ENCODE peak calls at places on chromosome 10, in ten cellular contexts. One of them, this sample, is unnamed.

GRCh38 chr10:71126432-71126831 is 85.9 kb upstream of the UNC5B start:
- DNase-seq in heart right ventricle: no peak
- DNase-seq in PC-9: no peak
- DNase-seq in adrenal gland: peak
- DNase-seq in IMR-90: no peak
- DNase-seq in choroid plexus epithelial cell: no peak
- DNase-seq in NB4: no peak
- DNase-seq in GM06990: no peak
- DNase-seq in foreskin fibroblast: no peak
- DNase-seq in Peyer's patch: no peak
- DNase-seq in this sample: no peak

GRCh38 chr10:74097776-74098175 is 52.9 kb downstream of the AP3M1 start:
- DNase-seq in NB4: no peak
- DNase-seq in GM06990: no peak
- DNase-seq in heart right ventricle: no peak
- DNase-seq in adrenal gland: no peak
- DNase-seq in IMR-90: peak
- DNase-seq in choroid plexus epithelial cell: no peak
- DNase-seq in foreskin fibroblast: no peak
- DNase-seq in Peyer's patch: no peak
- DNase-seq in PC-9: no peak
- DNase-seq in this sample: no peak

GRCh38 chr10:18647151-18647550 is 4.2 kb downstream of the NSUN6 start:
- DNase-seq in adrenal gland: no peak
- DNase-seq in Peyer's patch: no peak
- DNase-seq in heart right ventricle: no peak
- DNase-seq in choroid plexus epithelial cell: no peak
- DNase-seq in foreskin fibroblast: no peak
- DNase-seq in IMR-90: no peak
- DNase-seq in GM06990: no peak
- DNase-seq in PC-9: no peak
- DNase-seq in NB4: no peak
- DNase-seq in this sample: no peak

GRCh38 chr10:66695046-66695445 is 230.8 kb upstream of the LRRTM3 start:
- DNase-seq in PC-9: no peak
- DNase-seq in GM06990: no peak
- DNase-seq in IMR-90: no peak
- DNase-seq in adrenal gland: no peak
- DNase-seq in Peyer's patch: no peak
- DNase-seq in heart right ventricle: no peak
- DNase-seq in NB4: no peak
- DNase-seq in choroid plexus epithelial cell: no peak
- DNase-seq in foreskin fibroblast: no peak
- DNase-seq in this sample: no peak

GRCh38 chr10:54130394-54130793 is 670.6 kb downstream of the PCDH15 start:
- DNase-seq in PC-9: no peak
- DNase-seq in GM06990: no peak
- DNase-seq in NB4: no peak
- DNase-seq in choroid plexus epithelial cell: no peak
- DNase-seq in heart right ventricle: no peak
- DNase-seq in adrenal gland: no peak
- DNase-seq in IMR-90: no peak
- DNase-seq in Peyer's patch: no peak
- DNase-seq in foreskin fibroblast: no peak
- DNase-seq in this sample: no peak

GRCh38 chr10:76675561-76675950 is 962.1 kb downstream of the KCNMA1 start:
- DNase-seq in GM06990: no peak
- DNase-seq in adrenal gland: no peak
- DNase-seq in Peyer's patch: no peak
- DNase-seq in foreskin fibroblast: no peak
- DNase-seq in choroid plexus epithelial cell: no peak
- DNase-seq in heart right ventricle: no peak
- DNase-seq in IMR-90: no peak
- DNase-seq in PC-9: no peak
- DNase-seq in NB4: no peak
- DNase-seq in this sample: no peak

GRCh38 chr10:124517931-124518330 is 56.3 kb downstream of the LHPP start:
- DNase-seq in GM06990: no peak
- DNase-seq in adrenal gland: no peak
- DNase-seq in IMR-90: no peak
- DNase-seq in NB4: no peak
- DNase-seq in PC-9: no peak
- DNase-seq in Peyer's patch: no peak
- DNase-seq in choroid plexus epithelial cell: no peak
- DNase-seq in heart right ventricle: no peak
- DNase-seq in foreskin fibroblast: no peak
- DNase-seq in this sample: peak

GRCh38 chr10:4825868-4826787 is at the start of gene AKR1E2:
- DNase-seq in PC-9: no peak
- DNase-seq in foreskin fibroblast: peak
- DNase-seq in GM06990: no peak
- DNase-seq in NB4: peak
- DNase-seq in IMR-90: peak
- DNase-seq in adrenal gland: peak
- DNase-seq in choroid plexus epithelial cell: peak
- DNase-seq in Peyer's patch: peak
- DNase-seq in heart right ventricle: peak
- DNase-seq in this sample: peak

GRCh38 chr10:28432210-28432676 is 100.7 kb upstream of the WAC start:
- DNase-seq in choroid plexus epithelial cell: peak
- DNase-seq in adrenal gland: peak
- DNase-seq in NB4: peak
- DNase-seq in Peyer's patch: peak
- DNase-seq in GM06990: no peak
- DNase-seq in heart right ventricle: peak
- DNase-seq in IMR-90: peak
- DNase-seq in PC-9: peak
- DNase-seq in foreskin fibroblast: peak
- DNase-seq in this sample: no peak

GRCh38 chr10:69716711-69717560 is 84.8 kb upstream of the COL13A1 start:
- DNase-seq in IMR-90: peak
- DNase-seq in heart right ventricle: no peak
- DNase-seq in Peyer's patch: no peak
- DNase-seq in NB4: peak
- DNase-seq in choroid plexus epithelial cell: peak
- DNase-seq in GM06990: no peak
- DNase-seq in PC-9: no peak
- DNase-seq in adrenal gland: peak
- DNase-seq in foreskin fibroblast: no peak
- DNase-seq in this sample: no peak

GRCh38 chr10:103548581-103549348 is 55.3 kb downstream of the NEURL1 start:
- DNase-seq in heart right ventricle: no peak
- DNase-seq in Peyer's patch: no peak
- DNase-seq in foreskin fibroblast: no peak
- DNase-seq in adrenal gland: peak
- DNase-seq in NB4: no peak
- DNase-seq in GM06990: no peak
- DNase-seq in IMR-90: no peak
- DNase-seq in choroid plexus epithelial cell: no peak
- DNase-seq in PC-9: no peak
- DNase-seq in this sample: no peak

GRCh38 chr10:33715303-33715702 is 380.8 kb upstream of the NRP1 start:
- DNase-seq in heart right ventricle: peak
- DNase-seq in NB4: no peak
- DNase-seq in Peyer's patch: no peak
- DNase-seq in IMR-90: no peak
- DNase-seq in foreskin fibroblast: no peak
- DNase-seq in choroid plexus epithelial cell: no peak
- DNase-seq in PC-9: no peak
- DNase-seq in GM06990: peak
- DNase-seq in adrenal gland: peak
- DNase-seq in this sample: no peak

GRCh38 chr10:69406302-69406811 is 10.4 kb downstream of the TACR2 start:
- DNase-seq in foreskin fibroblast: no peak
- DNase-seq in adrenal gland: peak
- DNase-seq in IMR-90: no peak
- DNase-seq in Peyer's patch: no peak
- DNase-seq in heart right ventricle: peak
- DNase-seq in PC-9: no peak
- DNase-seq in choroid plexus epithelial cell: peak
- DNase-seq in NB4: no peak
- DNase-seq in GM06990: no peak
- DNase-seq in this sample: no peak

GRCh38 chr10:125472037-125472607 is 210.8 kb downstream of the TEX36 start:
- DNase-seq in GM06990: no peak
- DNase-seq in IMR-90: no peak
- DNase-seq in heart right ventricle: no peak
- DNase-seq in PC-9: peak
- DNase-seq in NB4: no peak
- DNase-seq in Peyer's patch: no peak
- DNase-seq in choroid plexus epithelial cell: no peak
- DNase-seq in adrenal gland: no peak
- DNase-seq in foreskin fibroblast: no peak
- DNase-seq in this sample: no peak

GRCh38 chr10:73076361-73077183 is 20.1 kb downstream of the P4HA1 start:
- DNase-seq in Peyer's patch: no peak
- DNase-seq in NB4: peak
- DNase-seq in GM06990: no peak
- DNase-seq in PC-9: no peak
- DNase-seq in heart right ventricle: no peak
- DNase-seq in foreskin fibroblast: peak
- DNase-seq in IMR-90: peak
- DNase-seq in choroid plexus epithelial cell: peak
- DNase-seq in adrenal gland: peak
- DNase-seq in this sample: no peak
- H3K4me3 ChIP-seq in Peyer's patch: no peak
- H3K4me3 ChIP-seq in NB4: no peak
- H3K4me3 ChIP-seq in GM06990: peak
- H3K4me3 ChIP-seq in PC-9: no peak
- H3K4me3 ChIP-seq in heart right ventricle: peak
- H3K4me3 ChIP-seq in foreskin fibroblast: peak
- H3K4me3 ChIP-seq in IMR-90: no peak
- H3K4me3 ChIP-seq in choroid plexus epithelial cell: peak
- H3K4me3 ChIP-seq in adrenal gland: no peak
- H3K4me3 ChIP-seq in this sample: no peak

DNA sequence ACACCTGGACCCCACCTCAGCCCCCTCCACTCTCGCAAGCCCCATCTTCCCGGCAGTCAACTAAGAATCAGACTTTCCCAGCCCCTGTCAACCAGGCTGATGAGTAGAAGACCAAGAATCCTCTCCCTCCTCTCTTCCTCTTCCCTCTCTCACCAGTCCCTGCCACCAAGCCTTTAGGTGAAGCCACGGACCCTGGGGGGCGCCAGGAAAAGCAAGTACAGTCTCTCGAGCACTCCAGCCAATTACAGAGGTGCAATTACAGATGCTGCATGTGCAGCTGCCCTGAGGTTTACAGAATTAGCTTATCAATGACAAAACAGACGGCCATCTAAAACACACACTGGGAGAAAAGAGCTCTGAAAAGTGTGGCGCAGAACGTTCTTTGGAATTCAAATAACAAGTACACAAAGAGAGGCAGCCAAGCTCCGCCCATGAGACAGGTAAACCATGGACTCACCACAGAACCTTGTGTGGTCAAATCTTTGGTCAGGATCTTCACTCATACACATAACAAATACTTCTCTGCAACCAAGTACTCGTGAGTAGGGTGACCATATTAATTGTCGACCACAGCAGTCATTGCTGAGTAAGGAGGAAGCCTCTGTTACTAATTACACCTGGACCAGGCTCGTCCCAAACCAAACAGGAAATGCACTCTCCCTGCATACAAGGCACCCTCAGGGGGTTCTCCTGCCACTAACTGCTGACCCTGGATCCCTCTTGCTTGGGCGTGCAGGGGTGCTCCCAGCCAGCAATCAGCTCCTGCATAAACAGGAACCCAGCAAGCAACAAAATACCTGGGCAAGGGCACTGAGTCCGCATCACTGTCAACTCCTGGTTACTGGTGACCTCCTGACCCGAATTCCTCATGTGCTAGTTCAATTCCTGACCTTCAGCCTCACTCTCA is 189.2 kb downstream of the FAM107B start:
- DNase-seq in PC-9: no peak
- DNase-seq in adrenal gland: no peak
- DNase-seq in foreskin fibroblast: no peak
- DNase-seq in heart right ventricle: no peak
- DNase-seq in Peyer's patch: no peak
- DNase-seq in IMR-90: no peak
- DNase-seq in NB4: no peak
- DNase-seq in choroid plexus epithelial cell: no peak
- DNase-seq in GM06990: no peak
- DNase-seq in this sample: no peak
- H3K4me3 ChIP-seq in PC-9: no peak
- H3K4me3 ChIP-seq in adrenal gland: no peak
- H3K4me3 ChIP-seq in foreskin fibroblast: no peak
- H3K4me3 ChIP-seq in heart right ventricle: no peak
- H3K4me3 ChIP-seq in Peyer's patch: no peak
- H3K4me3 ChIP-seq in IMR-90: no peak
- H3K4me3 ChIP-seq in NB4: no peak
- H3K4me3 ChIP-seq in choroid plexus epithelial cell: no peak
- H3K4me3 ChIP-seq in GM06990: no peak
- H3K4me3 ChIP-seq in this sample: no peak

DNA sequence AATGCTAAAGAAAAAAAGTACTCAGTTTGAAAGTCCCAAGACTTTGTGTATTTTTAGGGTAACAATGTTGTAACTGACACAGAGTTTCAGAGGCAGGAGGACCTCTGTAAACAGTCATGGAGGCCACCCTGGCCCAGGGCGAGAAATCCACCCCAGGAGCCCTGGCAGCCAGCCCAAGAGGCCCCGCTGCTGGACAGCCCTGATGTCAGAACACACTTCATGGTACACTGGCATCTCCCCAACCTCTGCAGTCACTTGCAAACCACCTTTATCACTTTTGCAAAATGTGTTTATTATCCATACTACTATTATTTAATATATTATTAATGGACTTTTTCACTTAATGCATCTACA is 30.2 kb downstream of the C10orf143 start:
- DNase-seq in choroid plexus epithelial cell: peak
- DNase-seq in GM06990: no peak
- DNase-seq in heart right ventricle: no peak
- DNase-seq in adrenal gland: no peak
- DNase-seq in Peyer's patch: no peak
- DNase-seq in foreskin fibroblast: no peak
- DNase-seq in PC-9: no peak
- DNase-seq in IMR-90: no peak
- DNase-seq in NB4: no peak
- DNase-seq in this sample: no peak
- H3K4me3 ChIP-seq in choroid plexus epithelial cell: no peak
- H3K4me3 ChIP-seq in GM06990: no peak
- H3K4me3 ChIP-seq in heart right ventricle: no peak
- H3K4me3 ChIP-seq in adrenal gland: no peak
- H3K4me3 ChIP-seq in Peyer's patch: no peak
- H3K4me3 ChIP-seq in foreskin fibroblast: no peak
- H3K4me3 ChIP-seq in PC-9: no peak
- H3K4me3 ChIP-seq in IMR-90: no peak
- H3K4me3 ChIP-seq in NB4: no peak
- H3K4me3 ChIP-seq in this sample: no peak

DNA sequence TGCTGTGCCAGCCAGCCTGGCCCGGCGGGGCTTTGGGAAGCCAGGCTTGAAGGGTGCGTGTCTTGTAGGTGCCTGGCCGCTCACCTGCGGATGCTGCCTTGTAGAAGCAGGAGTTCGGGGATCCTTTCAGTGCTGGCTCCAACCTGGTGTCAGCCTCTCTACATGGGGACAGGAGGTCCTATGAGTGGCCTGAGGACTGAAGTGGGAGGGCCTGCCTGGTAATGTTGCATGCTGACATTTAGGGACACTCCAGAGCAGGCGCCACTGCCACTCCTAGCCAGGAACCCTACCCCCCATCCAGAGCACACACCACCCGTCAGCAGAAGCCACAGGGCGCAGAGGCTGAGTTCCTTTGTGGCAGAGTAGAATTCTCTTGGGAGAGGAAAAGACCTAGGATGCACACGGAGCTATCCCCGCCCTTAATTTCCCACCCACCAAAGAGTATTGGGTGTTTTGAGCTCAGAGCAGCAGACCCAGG is 603 bp upstream of the INSYN2A start:
- DNase-seq in choroid plexus epithelial cell: no peak
- DNase-seq in IMR-90: no peak
- DNase-seq in PC-9: no peak
- DNase-seq in heart right ventricle: no peak
- DNase-seq in GM06990: no peak
- DNase-seq in NB4: no peak
- DNase-seq in adrenal gland: no peak
- DNase-seq in foreskin fibroblast: no peak
- DNase-seq in Peyer's patch: no peak
- DNase-seq in this sample: no peak
- H3K4me3 ChIP-seq in choroid plexus epithelial cell: peak
- H3K4me3 ChIP-seq in IMR-90: peak
- H3K4me3 ChIP-seq in PC-9: no peak
- H3K4me3 ChIP-seq in heart right ventricle: peak
- H3K4me3 ChIP-seq in GM06990: no peak
- H3K4me3 ChIP-seq in NB4: no peak
- H3K4me3 ChIP-seq in adrenal gland: no peak
- H3K4me3 ChIP-seq in foreskin fibroblast: peak
- H3K4me3 ChIP-seq in Peyer's patch: peak
- H3K4me3 ChIP-seq in this sample: no peak